ENCODE peak calls at places on chromosomes 1 and 21, in seven cellular contexts. D, Q, P, F, V, M and R are unnamed samples.

GRCh38 chr1:89800022-89800655 is 20.7 kb upstream of the LRRC8D start:
- DNase-seq in D (no peak), Q (no peak), P (no peak), F (no peak), V (no peak), M (no peak), R (no peak)

GRCh38 chr1:246797597-246797996 is 73.4 kb downstream of the SCCPDH start:
- DNase-seq in D (no peak), Q (no peak), P (no peak), F (no peak), V (no peak), M (no peak), R (no peak)

GRCh38 chr1:228284148-228284495 is 76.3 kb downstream of the OBSCN start:
- DNase-seq in D (no peak), Q (no peak), P (no peak), F (no peak), V (no peak), M (no peak), R (no peak)

GRCh38 chr21:42439284-42440186 is 35.8 kb downstream of the UBASH3A start:
- DNase-seq in D (no peak), Q (no peak), P (no peak), F (no peak), V (no peak), M (peak), R (no peak)

GRCh38 chr1:19792237-19793002 is 7.3 kb downstream of the TMCO4 start:
- DNase-seq in D (no peak), Q (no peak), P (no peak), F (no peak), V (no peak), M (no peak), R (no peak)

GRCh38 chr21:45544449-45545235 is 2.4 kb upstream of the SLC19A1 start:
- DNase-seq in D (no peak), Q (no peak), P (peak), F (no peak), V (no peak), M (peak), R (peak)

GRCh38 chr1:176880954-176881595 is 283.4 kb downstream of the ASTN1 start:
- DNase-seq in D (peak), Q (peak), P (peak), F (no peak), V (peak), M (peak), R (peak)

GRCh38 chr1:109895720-109896504 is 14.7 kb upstream of the CSF1 start:
- DNase-seq in D (peak), Q (peak), P (peak), F (peak), V (no peak), M (no peak), R (peak)

GRCh38 chr1:151773698-151774097 is 10.4 kb upstream of the MRPL9 start:
- DNase-seq in D (peak), Q (peak), P (no peak), F (no peak), V (no peak), M (no peak), R (no peak)

GRCh38 chr1:205610036-205610435 is 21.8 kb downstream of the ELK4 start:
- DNase-seq in D (peak), Q (peak), P (no peak), F (no peak), V (no peak), M (no peak), R (no peak)

GRCh38 chr1:87329051-87329755 is 523 bp downstream of the LMO4 start:
- DNase-seq in D (peak), Q (peak), P (peak), F (no peak), V (peak), M (peak), R (peak)

GRCh38 chr1:116099379-116099778 is 11.8 kb upstream of the MAB21L3 start:
- DNase-seq in D (no peak), Q (no peak), P (no peak), F (no peak), V (no peak), M (no peak), R (no peak)

GRCh38 chr1:201769966-201770365 is 59.0 kb upstream of the IPO9 start:
- DNase-seq in D (peak), Q (peak), P (no peak), F (no peak), V (no peak), M (no peak), R (no peak)

GRCh38 chr1:240414237-240414636 is 197.7 kb downstream of the GREM2 start:
- DNase-seq in D (peak), Q (peak), P (no peak), F (no peak), V (no peak), M (no peak), R (no peak)

GRCh38 chr21:44739316-44739715 is 27.9 kb upstream of the TSPEAR start:
- DNase-seq in D (no peak), Q (no peak), P (no peak), F (no peak), V (no peak), M (no peak), R (no peak)

GRCh38 chr21:24829397-24829796 is 777.9 kb downstream of the MRPL39 start:
- DNase-seq in D (no peak), Q (no peak), P (no peak), F (no peak), V (no peak), M (no peak), R (no peak)

GRCh38 chr21:24825348-24825747 is 781.9 kb downstream of the MRPL39 start:
- DNase-seq in D (no peak), Q (no peak), P (no peak), F (no peak), V (no peak), M (no peak), R (no peak)

GRCh38 chr21:24823247-24823646 is 784.0 kb downstream of the MRPL39 start:
- DNase-seq in D (no peak), Q (no peak), P (no peak), F (no peak), V (no peak), M (no peak), R (no peak)

GRCh38 chr21:24824209-24824608 is 783.1 kb downstream of the MRPL39 start:
- DNase-seq in D (no peak), Q (no peak), P (no peak), F (no peak), V (no peak), M (no peak), R (no peak)

GRCh38 chr21:24826822-24827221 is 780.5 kb downstream of the MRPL39 start:
- DNase-seq in D (no peak), Q (no peak), P (no peak), F (no peak), V (no peak), M (no peak), R (no peak)
- TF ChIP-seq CTCF in D (no peak), Q (no peak), P (no peak), F (no peak), V (no peak), M (no peak), R (no peak)

DNA sequence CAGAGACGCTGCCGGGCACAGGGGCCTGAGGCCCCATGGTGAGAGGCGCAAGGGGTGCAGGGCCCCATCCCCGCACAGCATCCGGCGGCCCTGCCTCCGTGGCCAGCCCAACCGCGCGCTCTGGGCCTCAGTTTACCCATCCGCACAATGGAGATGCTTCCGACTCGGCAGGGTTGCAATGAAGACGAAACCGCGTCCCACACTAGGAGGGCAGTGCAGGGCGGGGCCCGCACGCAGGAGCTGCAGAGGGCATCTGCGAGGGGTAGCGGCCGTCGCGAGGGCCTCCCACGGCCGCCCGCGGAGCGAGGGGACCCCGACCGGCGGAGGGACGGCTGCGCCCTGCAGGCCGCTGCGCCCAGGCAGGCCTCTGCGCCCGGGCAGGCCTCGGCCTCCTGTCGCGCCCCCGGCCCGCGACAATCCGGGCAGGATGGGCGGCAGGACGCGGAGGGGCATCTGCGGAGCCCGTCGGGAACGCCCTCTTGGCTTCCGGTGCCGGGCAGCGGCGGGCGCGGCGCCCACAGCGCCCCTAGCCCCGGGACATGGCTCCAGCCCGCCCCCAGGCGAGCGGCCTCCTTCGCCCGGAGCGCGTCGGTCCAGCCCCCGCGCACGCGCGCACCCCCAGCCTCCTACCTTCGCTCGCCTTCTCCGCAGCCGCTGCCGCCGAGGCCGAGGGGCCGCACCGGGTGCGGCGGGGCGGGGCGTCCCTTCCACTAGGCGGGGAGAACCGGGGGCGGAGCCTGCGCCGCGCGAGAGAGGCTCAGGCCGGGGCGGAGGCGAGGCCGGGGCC is 15.3 kb downstream of the RNU1-1 start:
- DNase-seq in D (peak), Q (peak), P (peak), F (peak), V (peak), M (peak), R (peak)
- TF ChIP-seq CTCF in D (no peak), Q (no peak), P (peak), F (no peak), V (no peak), M (peak), R (no peak)

GRCh38 chr1:65958561-65959350 is 166.1 kb downstream of the PDE4B start:
- DNase-seq in D (peak), Q (peak), P (peak), F (no peak), V (no peak), M (peak), R (no peak)

GRCh38 chr1:65952692-65953091 is 160.0 kb downstream of the PDE4B start:
- DNase-seq in D (peak), Q (peak), P (no peak), F (no peak), V (no peak), M (no peak), R (no peak)

GRCh38 chr1:65955071-65955470 is 162.4 kb downstream of the PDE4B start:
- DNase-seq in D (no peak), Q (no peak), P (no peak), F (no peak), V (no peak), M (no peak), R (no peak)

GRCh38 chr1:65953170-65953569 is 160.5 kb downstream of the PDE4B start:
- DNase-seq in D (peak), Q (no peak), P (no peak), F (no peak), V (no peak), M (no peak), R (no peak)

DNA sequence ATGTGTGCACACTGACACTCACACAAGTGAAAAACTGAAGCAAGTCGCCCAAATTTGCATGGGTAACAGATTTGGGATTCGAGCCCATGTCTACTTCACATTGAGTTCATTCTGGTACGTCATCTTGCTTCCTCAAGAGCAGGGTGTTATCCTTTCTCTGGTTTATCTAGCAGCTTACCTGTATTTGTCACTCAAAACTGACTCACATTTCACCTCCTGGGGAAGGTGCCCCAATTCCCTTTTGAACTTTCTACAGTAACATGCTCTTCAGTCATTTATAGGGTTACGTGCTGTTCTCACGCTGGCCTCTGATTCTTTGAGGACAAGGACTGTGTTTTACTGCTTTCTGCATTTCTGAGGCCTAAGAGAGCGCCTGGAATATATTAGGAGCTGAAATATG is 162.8 kb downstream of the PDE4B start:
- DNase-seq in D (no peak), Q (no peak), P (no peak), F (no peak), V (no peak), M (no peak), R (no peak)
- TF ChIP-seq CTCF in D (no peak), Q (no peak), P (no peak), F (no peak), V (no peak), M (no peak), R (no peak)

DNA sequence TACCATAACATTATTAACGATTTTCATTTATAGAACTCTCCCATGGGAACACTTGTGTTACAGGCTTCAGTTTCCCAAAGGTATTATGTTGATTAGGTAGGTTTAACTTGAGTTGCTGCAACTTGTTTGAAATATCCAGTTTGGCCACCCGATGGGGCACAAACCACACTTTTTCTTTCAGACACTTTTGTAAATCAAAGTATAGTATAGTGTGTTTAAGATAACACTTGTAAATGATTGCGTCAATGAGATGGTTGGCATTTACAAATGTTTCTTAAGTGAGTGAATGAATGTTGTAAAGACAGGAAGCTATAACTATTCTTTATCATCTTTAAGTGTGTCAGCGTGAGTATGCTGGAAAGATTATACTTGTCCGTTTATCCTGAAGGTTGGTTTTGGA is 4.3 kb downstream of the XPR1 start:
- DNase-seq in D (peak), Q (no peak), P (no peak), F (no peak), V (no peak), M (no peak), R (no peak)
- TF ChIP-seq CTCF in D (peak), Q (peak), P (no peak), F (no peak), V (no peak), M (peak), R (no peak)

DNA sequence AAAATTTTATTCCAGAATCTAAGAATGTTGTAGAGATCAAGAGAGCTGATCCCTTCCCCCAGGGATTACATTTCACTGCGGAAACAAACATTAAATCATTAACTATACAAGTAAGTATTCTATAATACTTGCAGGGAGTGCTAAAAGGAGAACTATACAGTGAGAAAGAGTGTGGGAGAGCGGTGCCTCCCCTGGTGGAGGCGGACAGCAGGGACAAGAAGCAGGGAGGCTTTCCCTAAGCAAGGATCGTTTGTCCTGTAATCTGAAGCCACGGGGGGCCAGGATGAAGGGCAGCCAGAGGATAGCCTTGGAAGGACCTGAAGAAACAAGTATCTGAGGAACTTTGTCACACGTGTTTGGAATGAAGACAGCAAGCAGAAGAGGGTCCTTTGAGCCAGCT is 40.1 kb downstream of the SLC9C2 start:
- DNase-seq in D (no peak), Q (no peak), P (no peak), F (no peak), V (peak), M (no peak), R (no peak)
- TF ChIP-seq CTCF in D (peak), Q (no peak), P (no peak), F (no peak), V (no peak), M (no peak), R (no peak)

GRCh38 chr1:204241050-204241449 is 27.3 kb upstream of the GOLT1A start:
- DNase-seq in D (no peak), Q (no peak), P (no peak), F (no peak), V (no peak), M (no peak), R (no peak)
- TF ChIP-seq CTCF in D (no peak), Q (no peak), P (no peak), F (no peak), V (no peak), M (no peak), R (no peak)

DNA sequence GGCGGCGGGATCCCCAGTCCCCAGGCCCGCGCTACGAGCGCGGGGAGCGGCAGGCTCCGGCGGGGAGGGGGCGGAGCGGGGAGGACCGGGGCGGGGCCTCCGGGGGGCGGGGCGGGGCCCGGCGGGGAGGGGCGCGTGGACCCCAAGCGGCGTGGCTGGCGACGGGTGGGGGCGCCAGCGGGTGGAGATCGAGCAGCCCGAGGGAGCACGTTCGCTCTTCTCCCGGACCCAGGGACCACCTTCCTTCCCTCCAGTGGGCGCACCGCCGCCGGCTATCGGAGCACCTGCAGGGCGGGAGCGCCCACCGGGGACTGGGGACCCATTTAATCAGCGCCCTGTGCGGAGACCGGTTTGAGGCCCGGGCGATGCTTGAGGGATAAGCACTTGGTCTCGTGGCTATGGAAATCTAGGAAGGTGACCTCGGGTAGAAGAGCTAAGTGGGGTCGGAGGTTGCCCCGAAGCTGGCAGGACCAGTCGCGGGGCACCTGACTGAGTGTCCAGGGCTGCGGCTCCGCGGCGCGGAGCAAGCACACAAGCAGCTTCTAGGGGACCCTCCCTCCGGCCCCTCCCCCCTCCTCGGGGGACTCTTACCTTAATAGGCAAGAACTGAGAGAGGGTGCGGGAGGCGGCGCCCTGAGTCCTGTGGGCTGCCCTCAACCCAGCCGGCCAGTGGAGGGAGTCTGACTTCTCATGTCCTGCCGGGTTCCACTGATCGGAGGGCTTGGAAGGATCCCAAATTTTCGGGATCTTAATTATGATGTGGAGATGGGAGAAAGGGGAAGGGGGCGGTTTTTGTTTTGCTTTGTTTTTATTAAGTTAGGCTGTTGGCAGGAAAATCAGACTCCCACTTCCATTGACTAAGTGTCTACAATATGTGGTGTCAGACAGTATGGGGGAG is at the start of gene TSPAN2:
- DNase-seq in D (no peak), Q (peak), P (peak), F (peak), V (peak), M (no peak), R (peak)
- TF ChIP-seq CTCF in D (peak), Q (peak), P (peak), F (peak), V (no peak), M (no peak), R (no peak)

GRCh38 chr1:47972864-47973437 is 24.2 kb downstream of the TRABD2B start:
- DNase-seq in D (no peak), Q (no peak), P (no peak), F (no peak), V (no peak), M (no peak), R (no peak)
- TF ChIP-seq CTCF in D (no peak), Q (no peak), P (peak), F (peak), V (peak), M (no peak), R (no peak)

GRCh38 chr1:178344513-178345077 is 152.2 kb downstream of the CLEC20A start:
- DNase-seq in D (peak), Q (peak), P (no peak), F (no peak), V (no peak), M (peak), R (no peak)
- TF ChIP-seq CTCF in D (peak), Q (peak), P (peak), F (peak), V (peak), M (no peak), R (no peak)